ENCODE peak calls at places on chromosome 1, in ten cellular contexts. One of them, this sample, is unnamed.
A peak's percentile ranks its signal among the peaks of the same experiment; 100 is the strongest.

GRCh38 chr1:155005076-155005971 is 2.7 kb downstream of the ZBTB7B start:
- DNase-seq in body of pancreas: peak; percentile 92
- DNase-seq in heart left ventricle: peak; percentile 78
- DNase-seq in IMR-90: no peak
- DNase-seq in psoas muscle: peak; percentile 76
- DNase-seq in keratinocyte: no peak
- DNase-seq in neuronal stem cell: no peak
- DNase-seq in ascending aorta: peak; percentile 44
- DNase-seq in thyroid gland: peak; percentile 93
- DNase-seq in cardiac muscle cell: no peak
- DNase-seq in this sample: peak; percentile 82

GRCh38 chr1:206082831-206083695 is 30.1 kb downstream of the RHEX start:
- DNase-seq in body of pancreas: no peak
- DNase-seq in heart left ventricle: no peak
- DNase-seq in IMR-90: no peak
- DNase-seq in psoas muscle: no peak
- DNase-seq in keratinocyte: no peak
- DNase-seq in neuronal stem cell: no peak
- DNase-seq in ascending aorta: no peak
- DNase-seq in thyroid gland: no peak
- DNase-seq in cardiac muscle cell: no peak
- DNase-seq in this sample: no peak

GRCh38 chr1:36731226-36732037 is 248.7 kb upstream of the CSF3R start:
- DNase-seq in body of pancreas: no peak
- DNase-seq in heart left ventricle: no peak
- DNase-seq in IMR-90: no peak
- DNase-seq in psoas muscle: no peak
- DNase-seq in keratinocyte: no peak
- DNase-seq in neuronal stem cell: no peak
- DNase-seq in ascending aorta: no peak
- DNase-seq in thyroid gland: no peak
- DNase-seq in cardiac muscle cell: no peak
- DNase-seq in this sample: no peak

GRCh38 chr1:46653405-46653853 is 14.7 kb downstream of the ATPAF1 start:
- DNase-seq in body of pancreas: no peak
- DNase-seq in heart left ventricle: no peak
- DNase-seq in IMR-90: peak; percentile 69
- DNase-seq in psoas muscle: no peak
- DNase-seq in keratinocyte: no peak
- DNase-seq in neuronal stem cell: no peak
- DNase-seq in ascending aorta: no peak
- DNase-seq in thyroid gland: no peak
- DNase-seq in cardiac muscle cell: peak; percentile 32
- DNase-seq in this sample: no peak

GRCh38 chr1:169604781-169605560 is 18.7 kb upstream of the F5 start:
- DNase-seq in body of pancreas: no peak
- DNase-seq in heart left ventricle: peak; percentile 19
- DNase-seq in IMR-90: no peak
- DNase-seq in psoas muscle: no peak
- DNase-seq in keratinocyte: no peak
- DNase-seq in neuronal stem cell: no peak
- DNase-seq in ascending aorta: no peak
- DNase-seq in thyroid gland: no peak
- DNase-seq in cardiac muscle cell: no peak
- DNase-seq in this sample: peak; percentile 38

GRCh38 chr1:35929730-35930592 is 944 bp upstream of the AGO3 start:
- DNase-seq in body of pancreas: peak; percentile 46
- DNase-seq in heart left ventricle: peak; percentile 57
- DNase-seq in IMR-90: peak; percentile 42
- DNase-seq in psoas muscle: peak; percentile 41
- DNase-seq in keratinocyte: no peak
- DNase-seq in neuronal stem cell: peak; percentile 9
- DNase-seq in ascending aorta: no peak
- DNase-seq in thyroid gland: peak; percentile 66
- DNase-seq in cardiac muscle cell: peak; percentile 71
- DNase-seq in this sample: peak; percentile 49

GRCh38 chr1:218401896-218402770 is 57.0 kb downstream of the TGFB2 start:
- DNase-seq in body of pancreas: no peak
- DNase-seq in heart left ventricle: no peak
- DNase-seq in IMR-90: peak; percentile 64
- DNase-seq in psoas muscle: no peak
- DNase-seq in keratinocyte: no peak
- DNase-seq in neuronal stem cell: no peak
- DNase-seq in ascending aorta: no peak
- DNase-seq in thyroid gland: no peak
- DNase-seq in cardiac muscle cell: no peak
- DNase-seq in this sample: no peak

GRCh38 chr1:244473059-244473605 is 12.1 kb downstream of the CATSPERE start:
- DNase-seq in body of pancreas: no peak
- DNase-seq in heart left ventricle: no peak
- DNase-seq in IMR-90: no peak
- DNase-seq in psoas muscle: no peak
- DNase-seq in keratinocyte: no peak
- DNase-seq in neuronal stem cell: no peak
- DNase-seq in ascending aorta: no peak
- DNase-seq in thyroid gland: no peak
- DNase-seq in cardiac muscle cell: no peak
- DNase-seq in this sample: no peak

GRCh38 chr1:225973158-225973557 is 26.0 kb downstream of the SDE2 start:
- DNase-seq in body of pancreas: no peak
- DNase-seq in heart left ventricle: no peak
- DNase-seq in IMR-90: no peak
- DNase-seq in psoas muscle: no peak
- DNase-seq in keratinocyte: no peak
- DNase-seq in neuronal stem cell: no peak
- DNase-seq in ascending aorta: no peak
- DNase-seq in thyroid gland: no peak
- DNase-seq in cardiac muscle cell: no peak
- DNase-seq in this sample: no peak

GRCh38 chr1:183159960-183160359 is 26.1 kb upstream of the LAMC2 start:
- DNase-seq in body of pancreas: peak; percentile 51
- DNase-seq in heart left ventricle: no peak
- DNase-seq in IMR-90: no peak
- DNase-seq in psoas muscle: no peak
- DNase-seq in keratinocyte: peak; percentile 99
- DNase-seq in neuronal stem cell: no peak
- DNase-seq in ascending aorta: no peak
- DNase-seq in thyroid gland: peak; percentile 49
- DNase-seq in cardiac muscle cell: no peak
- DNase-seq in this sample: peak; percentile 82

GRCh38 chr1:50423670-50424000 is 392 bp upstream of the DMRTA2 start:
- DNase-seq in body of pancreas: no peak
- DNase-seq in heart left ventricle: no peak
- DNase-seq in IMR-90: no peak
- DNase-seq in psoas muscle: no peak
- DNase-seq in keratinocyte: no peak
- DNase-seq in neuronal stem cell: no peak
- DNase-seq in ascending aorta: no peak
- DNase-seq in thyroid gland: no peak
- DNase-seq in cardiac muscle cell: peak; percentile 29
- DNase-seq in this sample: no peak

GRCh38 chr1:36948606-36949005 is 85.7 kb downstream of the GRIK3 start:
- DNase-seq in body of pancreas: no peak
- DNase-seq in heart left ventricle: no peak
- DNase-seq in IMR-90: no peak
- DNase-seq in psoas muscle: no peak
- DNase-seq in keratinocyte: no peak
- DNase-seq in neuronal stem cell: no peak
- DNase-seq in ascending aorta: no peak
- DNase-seq in thyroid gland: no peak
- DNase-seq in cardiac muscle cell: no peak
- DNase-seq in this sample: no peak

GRCh38 chr1:111415461-111415860 is 12.1 kb downstream of the OVGP1 start:
- DNase-seq in body of pancreas: no peak
- DNase-seq in heart left ventricle: no peak
- DNase-seq in IMR-90: no peak
- DNase-seq in psoas muscle: no peak
- DNase-seq in keratinocyte: no peak
- DNase-seq in neuronal stem cell: no peak
- DNase-seq in ascending aorta: no peak
- DNase-seq in thyroid gland: no peak
- DNase-seq in cardiac muscle cell: no peak
- DNase-seq in this sample: no peak

GRCh38 chr1:11893907-11894251 is 32.3 kb downstream of the KIAA2013 start:
- DNase-seq in body of pancreas: peak; percentile 68
- DNase-seq in heart left ventricle: peak; percentile 72
- DNase-seq in IMR-90: peak; percentile 15
- DNase-seq in psoas muscle: peak; percentile 55
- DNase-seq in keratinocyte: no peak
- DNase-seq in neuronal stem cell: peak; percentile 41
- DNase-seq in ascending aorta: no peak
- DNase-seq in thyroid gland: peak; percentile 77
- DNase-seq in cardiac muscle cell: peak; percentile 59
- DNase-seq in this sample: peak; percentile 69

GRCh38 chr1:190244406-190244805 is 233.3 kb downstream of the BRINP3 start:
- DNase-seq in body of pancreas: no peak
- DNase-seq in heart left ventricle: no peak
- DNase-seq in IMR-90: no peak
- DNase-seq in psoas muscle: no peak
- DNase-seq in keratinocyte: no peak
- DNase-seq in neuronal stem cell: no peak
- DNase-seq in ascending aorta: no peak
- DNase-seq in thyroid gland: no peak
- DNase-seq in cardiac muscle cell: no peak
- DNase-seq in this sample: no peak

DNA sequence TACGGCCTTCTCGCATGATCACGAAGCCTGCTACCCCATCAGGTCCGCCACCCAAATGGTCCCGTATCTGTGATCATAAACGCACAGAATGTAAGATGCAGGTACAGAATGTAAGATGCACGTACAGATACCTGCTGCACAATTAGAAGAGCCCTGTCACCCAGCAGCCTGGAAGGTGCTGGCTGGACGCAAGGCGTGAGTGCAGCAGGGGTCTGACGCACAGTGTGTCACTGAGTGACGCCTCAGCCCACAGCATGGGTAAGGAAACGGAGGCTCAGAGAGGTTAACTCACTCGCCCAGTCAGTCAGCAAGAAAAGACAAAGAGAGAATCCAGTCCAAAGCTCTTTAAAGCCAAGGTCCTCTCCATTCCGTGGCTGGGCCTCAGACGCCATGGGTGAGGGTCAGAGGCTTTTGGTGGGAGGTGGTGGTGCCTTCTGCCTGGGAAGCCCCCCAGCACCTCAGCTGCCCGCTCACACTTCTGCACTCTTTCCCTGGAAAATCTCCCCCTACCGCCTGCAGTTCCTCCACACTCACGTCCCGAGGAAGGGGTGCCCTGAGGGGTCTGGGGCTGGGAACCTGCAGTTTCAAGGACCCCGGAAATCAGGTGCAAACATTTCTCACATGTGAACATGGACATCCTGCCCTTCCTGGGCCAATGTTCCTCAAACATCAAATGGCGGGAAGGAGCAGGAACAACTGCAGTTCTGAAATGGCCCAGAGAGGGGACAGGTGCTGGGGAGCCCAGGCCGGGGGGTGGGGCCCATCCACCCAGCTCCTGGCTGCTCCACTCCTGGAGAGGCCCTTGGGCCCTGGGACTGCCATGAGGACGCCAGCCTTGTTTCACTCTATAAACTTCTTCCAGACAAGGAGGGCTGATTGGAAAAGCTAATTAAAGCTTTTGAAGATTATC is 59.4 kb downstream of the SLC66A1 start:
- DNase-seq in body of pancreas: no peak
- DNase-seq in heart left ventricle: no peak
- DNase-seq in IMR-90: no peak
- DNase-seq in psoas muscle: no peak
- DNase-seq in keratinocyte: no peak
- DNase-seq in neuronal stem cell: no peak
- DNase-seq in ascending aorta: no peak
- DNase-seq in thyroid gland: no peak
- DNase-seq in cardiac muscle cell: no peak
- DNase-seq in this sample: no peak
- H3K4me1 ChIP-seq in body of pancreas: no peaks in the 10 kb centered on the region
- H3K4me1 ChIP-seq in heart left ventricle: peaks cover 3% of the 10 kb centered on the region
- H3K4me1 ChIP-seq in IMR-90: no peaks in the 10 kb centered on the region
- H3K4me1 ChIP-seq in psoas muscle: no peaks in the 10 kb centered on the region
- H3K4me1 ChIP-seq in keratinocyte: peaks cover 37% of the 10 kb centered on the region
- H3K4me1 ChIP-seq in neuronal stem cell: no peaks in the 10 kb centered on the region
- H3K4me1 ChIP-seq in ascending aorta: no peaks in the 10 kb centered on the region
- H3K4me1 ChIP-seq in thyroid gland: peaks cover 9% of the 10 kb centered on the region
- H3K4me1 ChIP-seq in cardiac muscle cell: no peaks in the 10 kb centered on the region
- H3K4me1 ChIP-seq in this sample: no peaks in the 10 kb centered on the region

GRCh38 chr1:24020032-24020431 is 39.9 kb upstream of the SRSF10 start:
- DNase-seq in body of pancreas: no peak
- DNase-seq in heart left ventricle: peak; percentile 56
- DNase-seq in IMR-90: peak; percentile 70
- DNase-seq in psoas muscle: peak; percentile 53
- DNase-seq in keratinocyte: no peak
- DNase-seq in neuronal stem cell: no peak
- DNase-seq in ascending aorta: no peak
- DNase-seq in thyroid gland: no peak
- DNase-seq in cardiac muscle cell: peak; percentile 50
- DNase-seq in this sample: no peak
- H3K4me1 ChIP-seq in body of pancreas: peaks cover 67% of the 10 kb centered on the region
- H3K4me1 ChIP-seq in heart left ventricle: peaks cover 54% of the 10 kb centered on the region
- H3K4me1 ChIP-seq in IMR-90: peaks cover 26% of the 10 kb centered on the region
- H3K4me1 ChIP-seq in psoas muscle: peaks cover 57% of the 10 kb centered on the region
- H3K4me1 ChIP-seq in keratinocyte: peaks cover 18% of the 10 kb centered on the region
- H3K4me1 ChIP-seq in neuronal stem cell: peaks cover 7% of the 10 kb centered on the region
- H3K4me1 ChIP-seq in ascending aorta: peaks cover 30% of the 10 kb centered on the region
- H3K4me1 ChIP-seq in thyroid gland: peaks cover 43% of the 10 kb centered on the region
- H3K4me1 ChIP-seq in cardiac muscle cell: peaks cover 49% of the 10 kb centered on the region
- H3K4me1 ChIP-seq in this sample: peaks cover 8% of the 10 kb centered on the region

DNA sequence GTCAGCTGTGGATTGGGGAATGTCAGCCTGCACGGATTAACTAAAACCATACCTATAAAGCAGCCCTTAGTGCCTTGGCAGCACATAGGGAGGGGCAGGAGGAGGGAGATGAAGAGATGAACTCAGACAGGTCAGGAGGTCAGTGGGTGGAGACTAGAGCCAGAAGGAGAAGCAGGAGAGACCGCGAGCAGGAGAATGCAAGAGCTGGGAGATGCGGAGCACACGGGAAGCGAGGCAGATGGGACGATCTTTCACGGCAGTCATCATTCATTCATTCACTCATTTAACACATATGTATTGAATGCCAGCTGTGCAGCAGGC is 41.9 kb downstream of the NEK2 start:
- DNase-seq in body of pancreas: no peak
- DNase-seq in heart left ventricle: no peak
- DNase-seq in IMR-90: no peak
- DNase-seq in psoas muscle: no peak
- DNase-seq in keratinocyte: no peak
- DNase-seq in neuronal stem cell: no peak
- DNase-seq in ascending aorta: no peak
- DNase-seq in thyroid gland: no peak
- DNase-seq in cardiac muscle cell: no peak
- DNase-seq in this sample: no peak
- H3K4me1 ChIP-seq in body of pancreas: peaks cover 24% of the 10 kb centered on the region
- H3K4me1 ChIP-seq in heart left ventricle: peaks cover 6% of the 10 kb centered on the region
- H3K4me1 ChIP-seq in IMR-90: peaks cover 17% of the 10 kb centered on the region
- H3K4me1 ChIP-seq in psoas muscle: no peaks in the 10 kb centered on the region
- H3K4me1 ChIP-seq in keratinocyte: peaks cover 30% of the 10 kb centered on the region
- H3K4me1 ChIP-seq in neuronal stem cell: peaks cover 3% of the 10 kb centered on the region
- H3K4me1 ChIP-seq in ascending aorta: peaks cover 10% of the 10 kb centered on the region
- H3K4me1 ChIP-seq in thyroid gland: peaks cover 7% of the 10 kb centered on the region
- H3K4me1 ChIP-seq in cardiac muscle cell: peaks cover 20% of the 10 kb centered on the region
- H3K4me1 ChIP-seq in this sample: no peaks in the 10 kb centered on the region

DNA sequence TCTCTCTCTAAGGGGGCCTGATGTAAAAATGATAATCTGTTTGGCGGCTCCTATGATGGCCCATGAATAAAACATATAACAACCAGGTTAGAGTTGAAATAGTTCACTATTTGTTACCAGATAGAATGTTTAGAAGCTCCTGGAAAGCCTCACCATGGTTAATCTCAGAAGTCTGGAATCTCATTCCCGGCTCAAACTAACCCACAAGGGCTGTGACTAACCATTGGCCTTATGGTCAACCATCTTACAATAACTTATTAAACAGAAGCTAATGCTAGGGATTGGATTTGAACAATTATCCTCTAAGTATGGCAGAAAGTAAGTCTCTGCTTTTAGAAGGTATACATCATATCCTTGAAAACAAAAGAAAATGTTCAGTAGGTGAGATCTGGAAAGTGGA is 134.1 kb upstream of the ADGRL2 start:
- DNase-seq in body of pancreas: no peak
- DNase-seq in heart left ventricle: no peak
- DNase-seq in IMR-90: peak; percentile 40
- DNase-seq in psoas muscle: no peak
- DNase-seq in keratinocyte: no peak
- DNase-seq in neuronal stem cell: no peak
- DNase-seq in ascending aorta: no peak
- DNase-seq in thyroid gland: no peak
- DNase-seq in cardiac muscle cell: no peak
- DNase-seq in this sample: no peak
- H3K4me1 ChIP-seq in body of pancreas: no peaks in the 10 kb centered on the region
- H3K4me1 ChIP-seq in heart left ventricle: no peaks in the 10 kb centered on the region
- H3K4me1 ChIP-seq in IMR-90: no peaks in the 10 kb centered on the region
- H3K4me1 ChIP-seq in psoas muscle: no peaks in the 10 kb centered on the region
- H3K4me1 ChIP-seq in keratinocyte: no peaks in the 10 kb centered on the region
- H3K4me1 ChIP-seq in neuronal stem cell: peaks cover 2% of the 10 kb centered on the region
- H3K4me1 ChIP-seq in ascending aorta: no peaks in the 10 kb centered on the region
- H3K4me1 ChIP-seq in thyroid gland: peaks cover 8% of the 10 kb centered on the region
- H3K4me1 ChIP-seq in cardiac muscle cell: peaks cover 23% of the 10 kb centered on the region
- H3K4me1 ChIP-seq in this sample: peaks cover 2% of the 10 kb centered on the region